ENCODE peak calls at places on chromosomes 12 and 14, in seven cellular contexts. C is kidney epithelial cell, E is sigmoid colon, I is choroid plexus epithelial cell, X is GM12864, N is AG09309, F is ovary. K is an unnamed sample.

GRCh38 chr14:67232066-67232465 is 9.2 kb upstream of the PALS1 start:
- DNase-seq in C (no peak), N (no peak), X (no peak), E (no peak), I (no peak), F (no peak), K (no peak)

GRCh38 chr14:76077340-76077739 is 74.4 kb upstream of the GPATCH2L start:
- DNase-seq in I (no peak), X (no peak), C (no peak), N (no peak), F (no peak), E (no peak), K (no peak)

GRCh38 chr12:109994262-109995175 is 1.6 kb downstream of the GIT2 start:
- DNase-seq in I (no peak), X (no peak), E (no peak), C (no peak), F (no peak), N (no peak), K (no peak)

GRCh38 chr14:69314327-69314726 is 54.4 kb downstream of the GALNT16 start:
- DNase-seq in E (peak), X (no peak), C (no peak), I (no peak), N (no peak), F (no peak), K (no peak)

GRCh38 chr14:35553808-35554207 is 19.8 kb downstream of the INSM2 start:
- DNase-seq in N (peak), F (no peak), C (no peak), E (no peak), I (peak), X (no peak), K (no peak)

GRCh38 chr12:89384050-89384749 is 31.9 kb upstream of the DUSP6 start:
- DNase-seq in C (peak), E (peak), F (peak), X (no peak), I (peak), N (peak), K (peak)

GRCh38 chr12:127245437-127245836 is 1021.5 kb upstream of the TMEM132C start:
- DNase-seq in N (peak), F (no peak), X (no peak), C (no peak), I (peak), E (no peak), K (no peak)

GRCh38 chr12:132851465-132851864 is 22.8 kb upstream of the GOLGA3 start:
- DNase-seq in X (no peak), E (no peak), I (no peak), F (no peak), N (no peak), C (no peak), K (no peak)

GRCh38 chr12:76976777-76977465 is 88.4 kb downstream of the E2F7 start:
- DNase-seq in N (no peak), X (no peak), C (no peak), E (no peak), F (no peak), I (peak), K (no peak)

GRCh38 chr12:67069451-67070306 is 199.5 kb upstream of the CAND1 start:
- DNase-seq in E (no peak), I (no peak), F (peak), N (no peak), C (no peak), X (no peak), K (no peak)

GRCh38 chr12:88878295-88878694 is 298.0 kb upstream of the KITLG start:
- DNase-seq in N (no peak), E (no peak), C (no peak), F (no peak), X (no peak), I (no peak), K (no peak)

GRCh38 chr12:26338574-26339572 is 143.5 kb downstream of the SSPN start:
- DNase-seq in I (peak), C (peak), F (no peak), X (no peak), E (no peak), N (no peak), K (no peak)

GRCh38 chr14:61531741-61532505 is 163.4 kb upstream of the HIF1A start:
- DNase-seq in N (no peak), E (no peak), F (no peak), I (no peak), X (no peak), C (no peak), K (no peak)

GRCh38 chr12:76782440-76782996 is 18.6 kb downstream of the ZDHHC17 start:
- DNase-seq in I (peak), X (no peak), N (no peak), F (no peak), E (no peak), C (no peak), K (no peak)

GRCh38 chr14:61091657-61092273 is 110.7 kb downstream of the SLC38A6 start:
- DNase-seq in N (no peak), E (no peak), C (no peak), F (no peak), X (no peak), I (peak), K (no peak)

GRCh38 chr12:115485503-115485902 is 792.0 kb downstream of the MED13L start:
- DNase-seq in I (no peak), E (no peak), F (no peak), X (peak), N (no peak), C (no peak), K (no peak)

GRCh38 chr12:124947561-124948398 is 33.3 kb upstream of the UBC start:
- DNase-seq in X (no peak), I (no peak), C (no peak), N (no peak), F (no peak), E (no peak), K (no peak)

GRCh38 chr14:92540472-92541048 is 27.0 kb downstream of the RIN3 start:
- DNase-seq in C (peak), F (peak), I (peak), X (no peak), N (peak), E (peak), K (peak)
- H3K4me3 ChIP-seq in C (no peak), F (no peak), I (no peak), X (no peak), N (no peak), E (no peak), K (no peak)

DNA sequence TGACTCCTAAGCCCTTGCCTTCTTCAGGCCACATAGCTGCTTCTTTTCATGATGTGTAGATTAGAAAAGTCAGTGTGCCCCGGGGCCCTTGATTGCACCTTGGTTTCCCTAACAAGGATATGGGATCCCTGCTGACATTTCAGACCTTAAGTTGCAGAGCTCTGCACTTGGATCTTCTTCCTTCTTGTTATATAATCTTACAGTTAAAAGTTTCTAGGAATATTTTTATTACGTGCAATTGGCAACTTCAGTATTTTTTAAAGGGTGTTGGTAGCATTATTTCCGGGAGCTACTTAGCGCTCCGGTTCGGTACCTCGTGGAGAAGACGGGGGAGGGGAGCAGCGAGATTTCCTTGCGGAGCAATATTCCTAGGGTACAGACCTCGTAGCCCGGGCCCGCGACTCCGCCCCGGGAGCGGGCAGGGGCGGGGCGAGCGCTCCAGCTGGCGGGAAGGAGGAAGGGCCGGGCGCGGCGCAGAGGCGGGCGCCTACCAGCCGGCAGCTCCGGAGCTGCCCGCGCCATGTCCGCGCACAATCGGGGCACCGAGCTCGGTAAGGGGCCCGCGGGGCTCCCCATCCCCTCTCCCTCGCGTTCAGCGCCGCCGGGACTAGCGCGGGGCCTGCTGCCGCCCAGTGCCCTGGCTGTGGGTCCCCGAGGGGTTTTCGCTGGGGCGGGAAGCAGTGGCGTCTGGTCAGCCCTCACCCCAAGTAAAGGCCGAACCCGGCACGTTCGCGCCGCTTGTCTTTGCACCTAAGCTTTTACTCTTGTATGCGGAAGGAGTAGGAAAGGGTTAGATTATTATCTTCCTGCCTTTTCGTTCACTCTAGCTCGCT is at the start of gene DERA:
- DNase-seq in I (peak), N (no peak), E (peak), X (no peak), F (peak), C (peak), K (no peak)
- H3K4me3 ChIP-seq in I (peak), N (peak), E (peak), X (peak), F (peak), C (peak), K (peak)

GRCh38 chr12:78672033-78672432 is 192.5 kb upstream of the SYT1 start:
- DNase-seq in C (no peak), E (no peak), N (no peak), X (no peak), F (no peak), I (no peak), K (no peak)

GRCh38 chr12:78666584-78666983 is 198.0 kb upstream of the SYT1 start:
- DNase-seq in C (no peak), X (no peak), N (no peak), E (no peak), F (no peak), I (no peak), K (no peak)

GRCh38 chr12:78674311-78675085 is 190.1 kb upstream of the SYT1 start:
- DNase-seq in F (no peak), E (no peak), C (no peak), N (peak), I (peak), X (no peak), K (no peak)

DNA sequence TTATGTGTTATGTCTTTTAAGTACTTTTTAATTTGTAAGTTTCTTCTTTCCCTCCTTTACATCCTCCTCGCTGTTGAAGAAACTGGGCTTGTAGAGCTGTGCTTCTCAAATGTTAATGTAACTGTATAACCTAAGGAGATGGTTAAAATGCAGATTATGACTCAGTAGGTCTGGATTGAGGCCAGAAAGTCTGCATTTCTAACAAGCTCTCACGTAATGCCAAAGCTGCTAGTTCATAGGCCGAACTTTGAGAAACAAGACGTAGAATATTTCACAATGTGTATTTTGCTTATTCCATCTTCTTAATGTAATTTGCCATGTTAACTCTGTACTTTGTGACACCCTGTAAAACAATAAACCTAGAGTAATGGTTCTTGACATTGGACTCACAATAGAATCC is 193.3 kb upstream of the SYT1 start:
- DNase-seq in F (no peak), E (no peak), I (peak), N (no peak), X (no peak), C (peak), K (peak)
- H3K4me3 ChIP-seq in F (no peak), E (no peak), I (no peak), N (no peak), X (no peak), C (no peak), K (no peak)

GRCh38 chr14:88218119-88218915 is 104.8 kb downstream of the KCNK10 start:
- DNase-seq in I (no peak), E (no peak), N (no peak), F (no peak), C (no peak), X (no peak), K (no peak)
- H3K4me3 ChIP-seq in I (no peak), E (no peak), N (no peak), F (no peak), C (no peak), X (no peak), K (no peak)

DNA sequence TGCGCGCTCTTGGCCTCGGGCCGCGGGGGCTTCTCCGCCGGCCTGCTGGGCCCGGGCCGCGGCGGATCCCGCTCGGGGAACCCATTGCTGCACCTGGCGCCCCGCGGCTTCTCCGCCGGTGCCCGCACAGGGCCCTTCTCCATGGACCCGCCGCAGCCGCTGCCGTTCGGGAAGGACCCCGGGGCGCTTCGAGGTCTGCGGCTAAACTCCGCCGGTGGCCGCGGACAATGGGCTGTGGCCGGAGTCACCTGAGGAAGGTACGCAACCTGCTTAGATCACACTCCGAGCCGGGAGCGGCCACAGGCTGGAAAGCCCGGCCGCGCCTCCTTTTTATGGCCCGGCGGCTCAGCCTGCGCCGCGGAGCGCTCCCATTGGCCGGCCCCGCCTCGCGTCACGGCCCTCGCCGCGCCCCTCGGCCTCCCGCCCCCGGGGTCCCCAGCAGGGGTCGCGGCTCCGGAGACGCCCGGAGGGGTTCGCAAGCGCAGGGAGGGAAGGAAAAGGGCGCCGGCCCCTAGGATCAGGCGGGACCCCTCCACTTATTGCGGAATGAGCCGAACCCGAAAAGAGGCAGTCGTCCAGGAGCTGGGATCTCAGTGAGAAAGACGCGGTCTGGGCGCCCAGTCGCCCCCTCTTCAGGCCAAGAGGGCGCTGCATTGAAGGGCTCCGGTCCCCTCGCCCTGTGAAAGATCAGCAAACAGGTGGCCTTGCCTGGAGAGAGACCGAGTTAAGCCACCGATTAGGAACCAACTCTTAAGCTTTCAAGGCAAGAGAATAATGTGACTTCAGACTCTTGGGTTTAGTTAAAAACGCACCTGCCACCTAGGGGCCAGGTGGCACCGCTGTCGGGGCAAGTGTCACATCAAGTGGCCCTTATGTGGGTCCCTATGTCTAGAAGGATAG is at the start of gene GCH1:
- DNase-seq in E (peak), X (no peak), F (peak), N (no peak), I (peak), C (no peak), K (no peak)
- H3K4me3 ChIP-seq in E (peak), X (peak), F (peak), N (peak), I (peak), C (peak), K (peak)

DNA sequence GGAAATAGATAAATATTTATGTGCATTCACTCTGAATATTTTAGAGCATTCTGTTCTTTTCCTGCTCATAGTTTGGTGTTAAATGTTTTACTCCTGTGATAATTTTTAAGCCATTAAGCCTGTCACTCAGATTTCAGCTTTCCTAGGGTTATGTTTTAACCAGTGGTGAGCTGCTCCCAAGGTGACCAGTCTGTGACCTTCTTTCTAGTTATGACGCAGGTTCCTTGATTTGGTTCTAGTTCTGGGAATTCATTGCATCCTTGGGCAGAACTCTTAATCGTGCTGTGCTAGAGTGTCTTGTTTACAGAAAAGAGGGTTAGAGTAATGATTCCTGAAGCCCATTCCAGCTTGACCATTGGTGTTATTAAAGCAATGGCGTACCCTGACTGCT is 2.2 kb downstream of the GABARAPL1 start:
- DNase-seq in C (no peak), F (no peak), E (no peak), I (peak), N (no peak), X (no peak), K (no peak)
- H3K4me3 ChIP-seq in C (peak), F (peak), E (peak), I (peak), N (peak), X (no peak), K (peak)

K was measured in AG04450.